ENCODE peak calls at places on chromosomes 16 and 17, in six cellular contexts. A is H1, X is mesenchymal stem cell, O is H9, V is neuronal stem cell, I is trophoblast cell. R is an unnamed sample.

GRCh38 chr17:40316571-40317344 is 7.8 kb downstream of the RARA start:
- DNase-seq in A (peak), X (peak), O (peak), V (no peak), I (peak), R (peak)

GRCh38 chr16:80527297-80527696 is 13.5 kb upstream of the DYNLRB2 start:
- DNase-seq in A (peak), X (no peak), O (peak), V (peak), I (peak), R (peak)

GRCh38 chr17:17888821-17889220 is 52.0 kb upstream of the SREBF1 start:
- DNase-seq in A (no peak), X (no peak), O (peak), V (no peak), I (no peak), R (peak)

GRCh38 chr16:3401719-3402397 is 843 bp downstream of the ZNF174 start:
- DNase-seq in A (peak), X (peak), O (peak), V (peak), I (no peak), R (peak)

GRCh38 chr17:7024402-7024785 is 1.5 kb downstream of the BCL6B start:
- DNase-seq in A (no peak), X (no peak), O (no peak), V (no peak), I (no peak), R (no peak)

GRCh38 chr17:80924807-80925610 is 66.6 kb upstream of the CHMP6 start:
- DNase-seq in A (no peak), X (no peak), O (no peak), V (no peak), I (no peak), R (no peak)

GRCh38 chr17:4276514-4276913 is 12.7 kb upstream of the ANKFY1 start:
- DNase-seq in A (no peak), X (no peak), O (no peak), V (no peak), I (no peak), R (no peak)

GRCh38 chr17:27569257-27569722 is 61.7 kb upstream of the LGALS9 start:
- DNase-seq in A (peak), X (no peak), O (peak), V (peak), I (peak), R (peak)

GRCh38 chr17:4073983-4074830 is 68.6 kb downstream of the ZZEF1 start:
- DNase-seq in A (no peak), X (peak), O (no peak), V (no peak), I (no peak), R (no peak)

GRCh38 chr17:45963258-45963657 is 35.8 kb upstream of the STH start:
- DNase-seq in A (no peak), X (no peak), O (no peak), V (no peak), I (no peak), R (no peak)

GRCh38 chr16:47625115-47625567 is 164.0 kb downstream of the PHKB start:
- DNase-seq in A (no peak), X (no peak), O (no peak), V (no peak), I (no peak), R (no peak)

GRCh38 chr16:47631131-47631530 is 170.0 kb downstream of the PHKB start:
- DNase-seq in A (no peak), X (no peak), O (no peak), V (no peak), I (no peak), R (no peak)

GRCh38 chr16:47622666-47623176 is 161.6 kb downstream of the PHKB start:
- DNase-seq in A (no peak), X (no peak), O (no peak), V (no peak), I (no peak), R (no peak)

GRCh38 chr16:47624563-47624962 is 163.4 kb downstream of the PHKB start:
- DNase-seq in A (no peak), X (no peak), O (no peak), V (no peak), I (no peak), R (no peak)

DNA sequence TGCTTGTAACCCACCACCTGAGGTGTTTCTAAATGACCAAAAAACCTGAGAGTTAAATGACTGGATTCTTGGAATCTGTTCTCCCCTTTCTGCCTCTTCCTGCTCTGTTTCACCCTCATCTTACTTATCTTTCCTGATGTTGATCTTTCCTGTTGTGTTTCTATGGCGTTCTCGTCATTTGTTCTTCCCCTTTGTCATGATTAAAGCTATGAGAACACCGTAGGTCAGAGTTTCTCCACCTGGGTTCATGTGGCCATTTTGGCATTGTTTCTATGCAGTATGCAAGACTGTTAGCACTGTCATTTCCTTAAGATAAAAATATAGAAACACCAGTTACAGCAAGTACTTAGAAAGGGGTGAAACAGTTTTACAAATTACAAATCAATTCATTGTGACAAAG is 165.9 kb downstream of the PHKB start:
- DNase-seq in A (no peak), X (no peak), O (no peak), V (no peak), I (no peak), R (no peak)
- H4K91ac ChIP-seq in A (no peak), X (no peak), O (no peak), V (no peak), I (no peak), R (no peak)

GRCh38 chr16:85382717-85383118 is 230.4 kb upstream of the GSE1 start:
- DNase-seq in A (no peak), X (no peak), O (no peak), V (no peak), I (no peak), R (no peak)
- H4K91ac ChIP-seq in A (peak), X (peak), O (no peak), V (peak), I (peak), R (no peak)

GRCh38 chr17:77889866-77890760 is 68.4 kb upstream of the TNRC6C start:
- DNase-seq in A (no peak), X (no peak), O (no peak), V (no peak), I (no peak), R (no peak)
- H4K91ac ChIP-seq in A (no peak), X (no peak), O (no peak), V (no peak), I (no peak), R (no peak)

GRCh38 chr17:76119409-76120371 is 16.1 kb upstream of the EXOC7 start:
- DNase-seq in A (no peak), X (no peak), O (no peak), V (no peak), I (no peak), R (no peak)

GRCh38 chr17:76120658-76121008 is 17.0 kb upstream of the EXOC7 start:
- DNase-seq in A (no peak), X (no peak), O (no peak), V (no peak), I (no peak), R (no peak)

DNA sequence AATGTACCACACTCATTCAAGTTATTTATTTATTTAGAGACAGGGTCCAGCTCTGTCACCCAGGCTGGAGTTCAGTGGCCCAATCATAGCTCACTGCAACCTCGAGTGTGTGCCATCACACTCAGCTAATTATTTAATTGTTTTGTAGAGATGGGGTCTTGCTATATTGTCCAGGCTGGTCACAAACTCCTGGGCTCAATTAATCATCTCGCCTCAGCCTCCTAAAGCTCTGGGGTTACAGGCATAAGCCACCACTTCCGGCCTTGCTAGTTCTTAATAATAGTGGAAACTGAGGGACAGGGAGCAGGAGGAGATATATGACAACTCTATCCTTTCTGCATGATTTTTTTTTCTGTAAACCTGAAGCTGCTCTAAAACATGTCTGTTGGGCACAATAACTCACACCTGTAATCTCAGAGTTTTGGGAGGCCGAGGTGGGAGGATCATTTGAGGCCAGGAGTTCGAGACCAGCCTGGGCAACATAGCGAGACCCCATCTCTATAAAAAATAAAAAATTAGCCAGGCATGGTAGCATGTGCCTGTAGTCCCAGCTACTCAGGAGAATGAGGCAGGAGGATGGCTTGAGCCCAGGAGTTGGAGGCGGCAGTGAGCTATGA is 11.7 kb upstream of the EXOC7 start:
- DNase-seq in A (no peak), X (no peak), O (no peak), V (no peak), I (no peak), R (no peak)
- H4K91ac ChIP-seq in A (no peak), X (no peak), O (no peak), V (no peak), I (no peak), R (no peak)

GRCh38 chr17:49352587-49353154 is 9.4 kb downstream of the ZNF652 start:
- DNase-seq in A (no peak), X (no peak), O (no peak), V (no peak), I (no peak), R (no peak)

GRCh38 chr17:49357516-49357915 is 4.5 kb downstream of the ZNF652 start:
- DNase-seq in A (no peak), X (no peak), O (peak), V (no peak), I (no peak), R (no peak)

GRCh38 chr17:49353607-49354006 is 8.4 kb downstream of the ZNF652 start:
- DNase-seq in A (no peak), X (no peak), O (no peak), V (no peak), I (no peak), R (peak)

GRCh38 chr17:49358638-49359247 is 3.3 kb downstream of the ZNF652 start:
- DNase-seq in A (no peak), X (peak), O (peak), V (no peak), I (no peak), R (no peak)

DNA sequence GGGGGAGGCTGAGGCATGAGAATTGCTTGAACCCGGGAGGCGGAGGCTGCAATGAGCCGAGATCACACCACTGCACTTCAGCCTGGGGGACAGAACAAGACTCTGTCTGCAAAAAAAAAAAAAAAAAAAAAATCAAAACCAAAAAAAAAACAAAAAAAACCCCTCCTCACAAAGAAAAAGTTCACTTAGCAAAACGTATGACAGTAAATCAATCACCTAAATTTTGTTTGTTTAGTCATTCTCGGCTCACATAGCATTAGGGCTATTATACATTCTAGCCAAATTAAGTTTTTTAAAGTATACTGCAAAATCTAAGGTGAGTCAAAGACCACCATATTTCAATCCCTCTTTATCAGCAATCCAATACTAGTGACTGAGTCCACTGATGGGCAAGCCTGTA is 5.7 kb downstream of the ZNF652 start:
- DNase-seq in A (no peak), X (no peak), O (no peak), V (no peak), I (no peak), R (no peak)
- H4K91ac ChIP-seq in A (no peak), X (no peak), O (no peak), V (no peak), I (no peak), R (no peak)

GRCh38 chr16:12392585-12393089 is 411.1 kb downstream of the CPPED1 start:
- DNase-seq in A (no peak), X (peak), O (no peak), V (no peak), I (no peak), R (no peak)

GRCh38 chr16:12391974-12392373 is 411.7 kb downstream of the CPPED1 start:
- DNase-seq in A (no peak), X (no peak), O (no peak), V (no peak), I (no peak), R (no peak)

GRCh38 chr16:12395266-12395665 is 408.4 kb downstream of the CPPED1 start:
- DNase-seq in A (no peak), X (no peak), O (no peak), V (no peak), I (no peak), R (peak)

GRCh38 chr16:12390644-12391043 is 413.0 kb downstream of the CPPED1 start:
- DNase-seq in A (no peak), X (peak), O (no peak), V (no peak), I (no peak), R (peak)

GRCh38 chr16:12393208-12393607 is 410.5 kb downstream of the CPPED1 start:
- DNase-seq in A (no peak), X (no peak), O (no peak), V (no peak), I (no peak), R (no peak)
- H4K91ac ChIP-seq in A (no peak), X (no peak), O (no peak), V (no peak), I (no peak), R (no peak)

R was measured in IMR-90.